ENCODE peak calls at places on chromosome 3, in four cellular contexts. One of them, this sample, is unnamed.

GRCh38 chr3:128319741-128320141 is 146.9 kb downstream of the DNAJB8 start:
- DNase-seq in left ventricle myocardium inferior: no peak
- DNase-seq in iPS DF 19.7: no peak
- DNase-seq in iris pigment epithelial cell: no peak
- DNase-seq in this sample: no peak

GRCh38 chr3:119395923-119396358 is 67.5 kb downstream of the TMEM39A start:
- DNase-seq in iPS DF 19.7: no peak
- DNase-seq in iris pigment epithelial cell: no peak
- DNase-seq in left ventricle myocardium inferior: no peak
- DNase-seq in this sample: peak

GRCh38 chr3:101513419-101513986 is 491 bp upstream of the SENP7 start:
- DNase-seq in iris pigment epithelial cell: peak
- DNase-seq in iPS DF 19.7: no peak
- DNase-seq in left ventricle myocardium inferior: no peak
- DNase-seq in this sample: peak

GRCh38 chr3:55650011-55650410 is 162.9 kb upstream of the WNT5A start:
- DNase-seq in iris pigment epithelial cell: no peak
- DNase-seq in iPS DF 19.7: no peak
- DNase-seq in left ventricle myocardium inferior: no peak
- DNase-seq in this sample: no peak

GRCh38 chr3:22236490-22237271 is 485.7 kb upstream of the ZNF385D start:
- DNase-seq in iris pigment epithelial cell: no peak
- DNase-seq in iPS DF 19.7: no peak
- DNase-seq in left ventricle myocardium inferior: no peak
- DNase-seq in this sample: no peak

GRCh38 chr3:4290272-4290893 is 12.8 kb upstream of the SETMAR start:
- DNase-seq in iPS DF 19.7: no peak
- DNase-seq in left ventricle myocardium inferior: no peak
- DNase-seq in iris pigment epithelial cell: peak
- DNase-seq in this sample: peak

GRCh38 chr3:112519424-112520001 is 20.2 kb upstream of the BTLA start:
- DNase-seq in iPS DF 19.7: peak
- DNase-seq in iris pigment epithelial cell: peak
- DNase-seq in left ventricle myocardium inferior: no peak
- DNase-seq in this sample: peak

GRCh38 chr3:69612791-69613190 is 126.5 kb upstream of the MITF start:
- DNase-seq in iPS DF 19.7: no peak
- DNase-seq in left ventricle myocardium inferior: no peak
- DNase-seq in iris pigment epithelial cell: no peak
- DNase-seq in this sample: no peak

GRCh38 chr3:141011511-141012262 is 39.5 kb upstream of the SPSB4 start:
- DNase-seq in iPS DF 19.7: peak
- DNase-seq in iris pigment epithelial cell: peak
- DNase-seq in left ventricle myocardium inferior: peak
- DNase-seq in this sample: peak

GRCh38 chr3:10464068-10464434 is 41.3 kb downstream of the ATP2B2 start:
- DNase-seq in iris pigment epithelial cell: no peak
- DNase-seq in iPS DF 19.7: no peak
- DNase-seq in left ventricle myocardium inferior: no peak
- DNase-seq in this sample: no peak

GRCh38 chr3:157405457-157405856 is 31.2 kb upstream of the PTX3 start:
- DNase-seq in iris pigment epithelial cell: peak
- DNase-seq in left ventricle myocardium inferior: no peak
- DNase-seq in iPS DF 19.7: no peak
- DNase-seq in this sample: no peak

GRCh38 chr3:179991877-179992276 is 44.9 kb downstream of the PEX5L start:
- DNase-seq in left ventricle myocardium inferior: no peak
- DNase-seq in iPS DF 19.7: no peak
- DNase-seq in iris pigment epithelial cell: no peak
- DNase-seq in this sample: no peak